ENCODE peak calls at places on chromosomes 3 and 15, in five cellular contexts. J is uterus, W is heart left ventricle, O is right cardiac atrium, Q is Peyer's patch. U is an unnamed sample.

GRCh38 chr3:46948830-46949671 is 27.5 kb downstream of the CCDC12 start:
- DNase-seq in Q (peak; percentile 52), W (peak; percentile 74), O (peak; percentile 64), J (no peak), U (peak; percentile 69)

GRCh38 chr3:43995078-43995928 is 246.4 kb upstream of the TOPAZ1 start:
- DNase-seq in Q (peak; percentile 45), J (no peak), W (no peak), O (no peak), U (no peak)

GRCh38 chr3:188664795-188665194 is 507.0 kb upstream of the TPRG1 start:
- DNase-seq in J (no peak), Q (no peak), O (no peak), W (no peak), U (no peak)

GRCh38 chr3:138009476-138010272 is at the start of gene CLDN18:
- DNase-seq in J (no peak), O (no peak), Q (no peak), W (no peak), U (no peak)

GRCh38 chr3:16529264-16529663 is 15.8 kb upstream of the RFTN1 start:
- DNase-seq in Q (no peak), W (no peak), J (no peak), O (no peak), U (no peak)

GRCh38 chr15:95295311-95295710 is 1035.2 kb upstream of the NR2F2 start:
- DNase-seq in W (no peak), O (no peak), Q (no peak), J (no peak), U (no peak)

GRCh38 chr3:169041677-169042171 is 621.8 kb downstream of the MECOM start:
- DNase-seq in O (no peak), W (no peak), Q (no peak), J (no peak), U (no peak)

GRCh38 chr3:152609891-152610290 is 225.0 kb upstream of the P2RY1 start:
- DNase-seq in O (no peak), Q (no peak), J (no peak), W (no peak), U (no peak)

GRCh38 chr3:143060906-143061305 is 58.7 kb upstream of the CHST2 start:
- DNase-seq in Q (no peak), O (no peak), J (no peak), W (no peak), U (no peak)

GRCh38 chr3:44264146-44264545 is 22.5 kb downstream of the TOPAZ1 start:
- DNase-seq in J (no peak), W (no peak), O (no peak), Q (no peak), U (no peak)

GRCh38 chr15:82653483-82653882 is 6.3 kb upstream of the CPEB1 start:
- DNase-seq in Q (no peak), W (no peak), O (no peak), J (no peak), U (no peak)

GRCh38 chr3:115072265-115073008 is 74.7 kb downstream of the ZBTB20 start:
- DNase-seq in O (no peak), J (no peak), W (no peak), Q (no peak), U (no peak)

GRCh38 chr3:14169871-14170270 is 8.5 kb downstream of the XPC start:
- DNase-seq in O (no peak), Q (no peak), J (no peak), W (no peak), U (no peak)

GRCh38 chr3:65639444-65639843 is 399.3 kb downstream of the MAGI1 start:
- DNase-seq in Q (no peak), W (no peak), J (no peak), O (no peak), U (no peak)

GRCh38 chr3:192011137-192011536 is 550.2 kb downstream of the PYDC2 start:
- DNase-seq in Q (no peak), J (no peak), O (no peak), W (no peak), U (no peak)

GRCh38 chr3:177620073-177620472 is 422.8 kb upstream of the TBL1XR1 start:
- DNase-seq in Q (no peak), W (no peak), J (no peak), O (no peak), U (no peak)

GRCh38 chr15:69408841-69409240 is 5.3 kb upstream of the KIF23 start:
- DNase-seq in O (no peak), Q (no peak), W (no peak), J (no peak), U (no peak)

GRCh38 chr15:39427705-39428104 is 153.2 kb upstream of the THBS1 start:
- DNase-seq in Q (no peak), W (peak; percentile 77), J (no peak), O (peak; percentile 21), U (no peak)

GRCh38 chr3:183385698-183386590 is 42.5 kb downstream of the MCF2L2 start:
- DNase-seq in Q (peak; percentile 46), W (no peak), J (peak; percentile 44), O (no peak), U (no peak)

GRCh38 chr15:43517354-43518072 is at the start of gene MAP1A:
- DNase-seq in Q (no peak), O (peak; percentile 68), J (peak; percentile 53), W (peak; percentile 65), U (peak; percentile 85)

DNA sequence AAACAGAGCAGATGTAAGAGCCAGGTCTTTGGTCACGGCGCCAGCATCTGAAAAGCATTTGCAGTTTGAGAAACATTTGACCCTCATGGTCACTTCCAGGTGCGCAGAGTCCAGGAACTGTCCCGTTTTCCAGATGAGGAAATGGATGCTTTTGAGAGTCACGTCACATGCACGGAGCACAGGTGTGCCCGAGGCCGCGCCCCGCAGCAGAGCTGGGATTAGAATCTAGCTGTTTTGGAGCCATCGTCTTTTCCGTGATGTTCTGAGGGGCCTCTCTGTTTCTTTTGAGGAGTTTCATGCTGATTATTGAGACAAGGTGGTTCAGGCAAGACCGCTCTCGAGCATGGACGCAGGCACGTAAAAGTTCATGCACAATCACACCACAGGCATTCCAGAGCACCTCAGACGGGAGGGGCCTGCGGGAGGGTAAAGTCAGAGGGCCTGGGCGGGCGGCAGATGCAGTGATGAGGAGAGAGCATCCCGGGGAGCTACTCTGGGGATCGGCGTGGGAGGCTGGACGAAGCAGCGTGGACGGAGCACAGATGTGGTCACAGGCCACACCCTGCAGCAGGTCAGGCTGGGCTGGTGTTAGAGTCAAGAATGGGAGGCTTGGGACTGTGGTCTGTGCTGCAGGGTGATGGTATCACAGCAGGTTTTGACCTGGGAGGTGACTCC is 139.2 kb upstream of the MEF2A start:
- DNase-seq in Q (no peak), J (peak; percentile 13), O (no peak), W (peak; percentile 5), U (peak; percentile 34)
- H3K4me1 ChIP-seq in Q (peaks cover 6% of the 10 kb centered on the region), J (peaks cover 16% of the 10 kb centered on the region), O (peaks cover 10% of the 10 kb centered on the region), W (peaks cover 10% of the 10 kb centered on the region), U (no peaks in the 10 kb centered on the region)

GRCh38 chr15:71295242-71296031 is 180.2 kb downstream of the THSD4 start:
- DNase-seq in O (no peak), J (peak; percentile 33), W (no peak), Q (no peak), U (no peak)

GRCh38 chr15:71296032-71296686 is 180.9 kb downstream of the THSD4 start:
- DNase-seq in W (no peak), Q (no peak), J (no peak), O (no peak), U (no peak)

GRCh38 chr15:71294636-71295241 is 179.5 kb downstream of the THSD4 start:
- DNase-seq in J (peak; percentile 31), W (no peak), O (no peak), Q (no peak), U (no peak)

GRCh38 chr15:71291723-71292122 is 176.5 kb downstream of the THSD4 start:
- DNase-seq in J (no peak), O (no peak), Q (no peak), W (no peak), U (no peak)

DNA sequence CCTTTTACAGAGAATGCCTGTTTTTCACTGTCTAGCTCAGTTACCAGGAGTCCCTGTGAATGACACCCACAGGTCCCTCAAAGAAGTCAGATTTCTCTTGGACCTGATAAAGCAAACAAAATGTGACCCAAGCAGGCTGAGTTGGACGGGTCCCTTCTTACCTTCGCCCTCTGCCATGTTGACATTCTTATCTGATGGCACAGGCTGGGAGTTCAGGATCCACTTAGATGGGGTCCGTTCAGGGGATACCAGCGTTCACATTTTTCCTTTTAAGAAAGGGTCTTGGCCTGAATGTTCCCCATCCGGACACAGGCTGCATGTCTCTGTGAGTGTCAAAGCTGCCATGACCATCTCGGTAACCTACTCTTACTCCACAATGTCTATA is 179.0 kb downstream of the THSD4 start:
- DNase-seq in Q (no peak), W (no peak), O (no peak), J (no peak), U (no peak)
- H3K4me1 ChIP-seq in Q (peaks cover 21% of the 10 kb centered on the region), W (no peaks in the 10 kb centered on the region), O (no peaks in the 10 kb centered on the region), J (peaks cover 4% of the 10 kb centered on the region), U (peaks cover 2% of the 10 kb centered on the region)

GRCh38 chr15:61084502-61084901 is 144.6 kb downstream of the RORA start:
- DNase-seq in W (no peak), J (no peak), O (no peak), Q (no peak), U (no peak)

GRCh38 chr15:61086001-61086400 is 143.1 kb downstream of the RORA start:
- DNase-seq in J (no peak), O (no peak), Q (no peak), W (no peak), U (no peak)

GRCh38 chr15:61083081-61083780 is 145.9 kb downstream of the RORA start:
- DNase-seq in W (no peak), Q (no peak), J (no peak), O (no peak), U (no peak)

GRCh38 chr15:61083781-61084134 is 145.3 kb downstream of the RORA start:
- DNase-seq in O (no peak), W (no peak), J (no peak), Q (no peak), U (no peak)

GRCh38 chr15:61084944-61085367 is 144.1 kb downstream of the RORA start:
- DNase-seq in W (no peak), J (peak; percentile 60), Q (no peak), O (no peak), U (no peak)
- H3K4me1 ChIP-seq in W (peaks cover 2% of the 10 kb centered on the region), J (no peaks in the 10 kb centered on the region), Q (peaks cover 5% of the 10 kb centered on the region), O (peaks cover 4% of the 10 kb centered on the region), U (no peaks in the 10 kb centered on the region)

DNA sequence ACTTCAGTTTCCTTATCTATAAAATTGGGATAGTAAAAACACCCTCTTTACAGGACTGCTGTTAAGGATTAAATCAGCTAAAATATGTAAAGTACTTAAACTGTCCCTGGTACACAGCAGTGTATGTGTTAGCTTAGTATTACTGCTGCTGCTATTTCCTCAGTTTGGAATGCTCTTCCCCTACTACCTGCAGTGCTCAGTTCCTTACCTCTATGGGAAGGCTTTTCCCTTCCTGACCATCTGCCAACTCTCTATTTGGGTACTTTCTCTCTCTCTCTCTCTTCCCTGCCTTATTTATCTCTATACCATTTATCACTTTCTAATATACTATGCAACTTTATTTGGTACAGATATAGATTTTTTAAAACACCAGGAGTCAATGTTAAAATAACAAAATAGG is 26.5 kb downstream of the KPNA4 start:
- DNase-seq in O (no peak), Q (no peak), J (no peak), W (no peak), U (no peak)
- H3K4me1 ChIP-seq in O (peaks cover 2% of the 10 kb centered on the region), Q (no peaks in the 10 kb centered on the region), J (no peaks in the 10 kb centered on the region), W (peaks cover 8% of the 10 kb centered on the region), U (peaks cover 2% of the 10 kb centered on the region)

U was measured in aorta.